ENCODE peak calls at places on chromosomes 6 and 20, in nine cellular contexts. One of them, this sample, is unnamed.

GRCh38 chr20:49887251-49887827 is 28.0 kb downstream of the SPATA2 start:
- DNase-seq in lower lobe of right lung: no peak
- DNase-seq in sigmoid colon: peak
- DNase-seq in fibroblast of lung: peak
- DNase-seq in CD14-positive monocyte: peak
- DNase-seq in Panc1: no peak
- DNase-seq in A549: no peak
- DNase-seq in GM10248: no peak
- DNase-seq in HCT116: no peak
- DNase-seq in this sample: peak

GRCh38 chr6:146095481-146095880 is 66.6 kb downstream of the GRM1 start:
- DNase-seq in lower lobe of right lung: no peak
- DNase-seq in sigmoid colon: no peak
- DNase-seq in fibroblast of lung: no peak
- DNase-seq in CD14-positive monocyte: no peak
- DNase-seq in Panc1: no peak
- DNase-seq in A549: no peak
- DNase-seq in GM10248: no peak
- DNase-seq in HCT116: no peak
- DNase-seq in this sample: no peak

GRCh38 chr6:2970034-2970685 is 1.2 kb downstream of the SERPINB6 start:
- DNase-seq in lower lobe of right lung: no peak
- DNase-seq in sigmoid colon: no peak
- DNase-seq in fibroblast of lung: no peak
- DNase-seq in CD14-positive monocyte: no peak
- DNase-seq in Panc1: no peak
- DNase-seq in A549: no peak
- DNase-seq in GM10248: no peak
- DNase-seq in HCT116: no peak
- DNase-seq in this sample: no peak

GRCh38 chr20:64001607-64002011 is 20.7 kb downstream of the PRPF6 start:
- DNase-seq in lower lobe of right lung: no peak
- DNase-seq in sigmoid colon: no peak
- DNase-seq in fibroblast of lung: no peak
- DNase-seq in CD14-positive monocyte: no peak
- DNase-seq in Panc1: no peak
- DNase-seq in A549: no peak
- DNase-seq in GM10248: no peak
- DNase-seq in HCT116: no peak
- DNase-seq in this sample: no peak

GRCh38 chr6:25359891-25360290 is 80.7 kb downstream of the CARMIL1 start:
- DNase-seq in lower lobe of right lung: no peak
- DNase-seq in sigmoid colon: no peak
- DNase-seq in fibroblast of lung: no peak
- DNase-seq in CD14-positive monocyte: no peak
- DNase-seq in Panc1: no peak
- DNase-seq in A549: no peak
- DNase-seq in GM10248: no peak
- DNase-seq in HCT116: peak
- DNase-seq in this sample: no peak

GRCh38 chr6:151826517-151827142 is 19.1 kb downstream of the ESR1 start:
- DNase-seq in lower lobe of right lung: no peak
- DNase-seq in sigmoid colon: no peak
- DNase-seq in fibroblast of lung: no peak
- DNase-seq in CD14-positive monocyte: no peak
- DNase-seq in Panc1: no peak
- DNase-seq in A549: no peak
- DNase-seq in GM10248: no peak
- DNase-seq in HCT116: no peak
- DNase-seq in this sample: no peak

GRCh38 chr6:44253307-44254101 is 3.8 kb downstream of the SLC35B2 start:
- DNase-seq in lower lobe of right lung: no peak
- DNase-seq in sigmoid colon: no peak
- DNase-seq in fibroblast of lung: no peak
- DNase-seq in CD14-positive monocyte: no peak
- DNase-seq in Panc1: no peak
- DNase-seq in A549: peak
- DNase-seq in GM10248: no peak
- DNase-seq in HCT116: no peak
- DNase-seq in this sample: peak

GRCh38 chr6:81929828-81930227 is 177.3 kb upstream of the TENT5A start:
- DNase-seq in lower lobe of right lung: no peak
- DNase-seq in sigmoid colon: no peak
- DNase-seq in fibroblast of lung: peak
- DNase-seq in CD14-positive monocyte: no peak
- DNase-seq in Panc1: no peak
- DNase-seq in A549: no peak
- DNase-seq in GM10248: no peak
- DNase-seq in HCT116: no peak
- DNase-seq in this sample: no peak

GRCh38 chr6:54448617-54449016 is 140.4 kb downstream of the TINAG start:
- DNase-seq in lower lobe of right lung: no peak
- DNase-seq in sigmoid colon: no peak
- DNase-seq in fibroblast of lung: no peak
- DNase-seq in CD14-positive monocyte: no peak
- DNase-seq in Panc1: no peak
- DNase-seq in A549: no peak
- DNase-seq in GM10248: no peak
- DNase-seq in HCT116: no peak
- DNase-seq in this sample: no peak

GRCh38 chr6:27281105-27281539 is 31.0 kb downstream of the POM121L2 start:
- DNase-seq in lower lobe of right lung: no peak
- DNase-seq in sigmoid colon: no peak
- DNase-seq in fibroblast of lung: no peak
- DNase-seq in CD14-positive monocyte: no peak
- DNase-seq in Panc1: no peak
- DNase-seq in A549: peak
- DNase-seq in GM10248: no peak
- DNase-seq in HCT116: peak
- DNase-seq in this sample: no peak

GRCh38 chr6:27809939-27810767 is 102.0 kb downstream of the OR2B2 start:
- DNase-seq in lower lobe of right lung: peak
- DNase-seq in sigmoid colon: peak
- DNase-seq in fibroblast of lung: peak
- DNase-seq in CD14-positive monocyte: peak
- DNase-seq in Panc1: peak
- DNase-seq in A549: peak
- DNase-seq in GM10248: peak
- DNase-seq in HCT116: peak
- DNase-seq in this sample: peak

GRCh38 chr20:20452254-20452676 is 84.4 kb downstream of the INSM1 start:
- DNase-seq in lower lobe of right lung: peak
- DNase-seq in sigmoid colon: no peak
- DNase-seq in fibroblast of lung: peak
- DNase-seq in CD14-positive monocyte: peak
- DNase-seq in Panc1: no peak
- DNase-seq in A549: no peak
- DNase-seq in GM10248: peak
- DNase-seq in HCT116: no peak
- DNase-seq in this sample: peak

GRCh38 chr20:35490736-35491181 is 35.4 kb downstream of the CEP250 start:
- DNase-seq in lower lobe of right lung: no peak
- DNase-seq in sigmoid colon: no peak
- DNase-seq in fibroblast of lung: no peak
- DNase-seq in CD14-positive monocyte: peak
- DNase-seq in Panc1: no peak
- DNase-seq in A549: no peak
- DNase-seq in GM10248: peak
- DNase-seq in HCT116: no peak
- DNase-seq in this sample: peak

GRCh38 chr6:100344761-100345160 is 120.0 kb downstream of the SIM1 start:
- DNase-seq in lower lobe of right lung: no peak
- DNase-seq in sigmoid colon: no peak
- DNase-seq in fibroblast of lung: peak
- DNase-seq in CD14-positive monocyte: no peak
- DNase-seq in Panc1: peak
- DNase-seq in A549: no peak
- DNase-seq in GM10248: no peak
- DNase-seq in HCT116: no peak
- DNase-seq in this sample: no peak

GRCh38 chr20:52965380-52965779 is 6.8 kb upstream of the TSHZ2 start:
- DNase-seq in lower lobe of right lung: no peak
- DNase-seq in sigmoid colon: no peak
- DNase-seq in fibroblast of lung: no peak
- DNase-seq in CD14-positive monocyte: no peak
- DNase-seq in Panc1: no peak
- DNase-seq in A549: no peak
- DNase-seq in GM10248: no peak
- DNase-seq in HCT116: no peak
- DNase-seq in this sample: no peak

GRCh38 chr20:59994697-59995122 is 36.5 kb downstream of the CDH26 start:
- DNase-seq in lower lobe of right lung: peak
- DNase-seq in sigmoid colon: no peak
- DNase-seq in fibroblast of lung: peak
- DNase-seq in CD14-positive monocyte: peak
- DNase-seq in Panc1: no peak
- DNase-seq in A549: peak
- DNase-seq in GM10248: no peak
- DNase-seq in HCT116: peak
- DNase-seq in this sample: no peak

GRCh38 chr20:42024653-42025052 is 406.5 kb upstream of the CHD6 start:
- DNase-seq in lower lobe of right lung: no peak
- DNase-seq in sigmoid colon: no peak
- DNase-seq in fibroblast of lung: no peak
- DNase-seq in CD14-positive monocyte: no peak
- DNase-seq in Panc1: no peak
- DNase-seq in A549: no peak
- DNase-seq in GM10248: no peak
- DNase-seq in HCT116: no peak
- DNase-seq in this sample: no peak

GRCh38 chr20:42020316-42020715 is 402.1 kb upstream of the CHD6 start:
- DNase-seq in lower lobe of right lung: no peak
- DNase-seq in sigmoid colon: no peak
- DNase-seq in fibroblast of lung: no peak
- DNase-seq in CD14-positive monocyte: no peak
- DNase-seq in Panc1: no peak
- DNase-seq in A549: no peak
- DNase-seq in GM10248: no peak
- DNase-seq in HCT116: no peak
- DNase-seq in this sample: no peak

GRCh38 chr20:42018979-42019378 is 400.8 kb upstream of the CHD6 start:
- DNase-seq in lower lobe of right lung: no peak
- DNase-seq in sigmoid colon: no peak
- DNase-seq in fibroblast of lung: no peak
- DNase-seq in CD14-positive monocyte: no peak
- DNase-seq in Panc1: no peak
- DNase-seq in A549: peak
- DNase-seq in GM10248: no peak
- DNase-seq in HCT116: no peak
- DNase-seq in this sample: no peak
- TF ChIP-seq CTCF in lower lobe of right lung: no peak
- TF ChIP-seq CTCF in sigmoid colon: no peak
- TF ChIP-seq CTCF in fibroblast of lung: no peak
- TF ChIP-seq CTCF in CD14-positive monocyte: no peak
- TF ChIP-seq CTCF in Panc1: peak
- TF ChIP-seq CTCF in A549: no peak
- TF ChIP-seq CTCF in GM10248: no peak
- TF ChIP-seq CTCF in HCT116: no peak
- TF ChIP-seq CTCF in this sample: no peak

GRCh38 chr20:23507346-23507745 is 16.4 kb downstream of the CST8 start:
- DNase-seq in lower lobe of right lung: no peak
- DNase-seq in sigmoid colon: no peak
- DNase-seq in fibroblast of lung: no peak
- DNase-seq in CD14-positive monocyte: no peak
- DNase-seq in Panc1: no peak
- DNase-seq in A549: no peak
- DNase-seq in GM10248: no peak
- DNase-seq in HCT116: no peak
- DNase-seq in this sample: no peak
- TF ChIP-seq CTCF in lower lobe of right lung: no peak
- TF ChIP-seq CTCF in sigmoid colon: no peak
- TF ChIP-seq CTCF in fibroblast of lung: no peak
- TF ChIP-seq CTCF in CD14-positive monocyte: no peak
- TF ChIP-seq CTCF in Panc1: no peak
- TF ChIP-seq CTCF in A549: no peak
- TF ChIP-seq CTCF in GM10248: no peak
- TF ChIP-seq CTCF in HCT116: no peak
- TF ChIP-seq CTCF in this sample: no peak

GRCh38 chr6:141195251-141195832 is 937.4 kb upstream of the GJE1 start:
- DNase-seq in lower lobe of right lung: no peak
- DNase-seq in sigmoid colon: no peak
- DNase-seq in fibroblast of lung: no peak
- DNase-seq in CD14-positive monocyte: no peak
- DNase-seq in Panc1: no peak
- DNase-seq in A549: peak
- DNase-seq in GM10248: no peak
- DNase-seq in HCT116: no peak
- DNase-seq in this sample: no peak
- TF ChIP-seq CTCF in lower lobe of right lung: no peak
- TF ChIP-seq CTCF in sigmoid colon: no peak
- TF ChIP-seq CTCF in fibroblast of lung: peak
- TF ChIP-seq CTCF in CD14-positive monocyte: no peak
- TF ChIP-seq CTCF in Panc1: no peak
- TF ChIP-seq CTCF in A549: no peak
- TF ChIP-seq CTCF in GM10248: no peak
- TF ChIP-seq CTCF in HCT116: no peak
- TF ChIP-seq CTCF in this sample: no peak

GRCh38 chr6:118933855-118934460 is 1.0 kb downstream of the MCM9 start:
- DNase-seq in lower lobe of right lung: no peak
- DNase-seq in sigmoid colon: no peak
- DNase-seq in fibroblast of lung: no peak
- DNase-seq in CD14-positive monocyte: no peak
- DNase-seq in Panc1: no peak
- DNase-seq in A549: no peak
- DNase-seq in GM10248: no peak
- DNase-seq in HCT116: no peak
- DNase-seq in this sample: no peak

GRCh38 chr6:118934461-118935330 is at the start of gene MCM9:
- DNase-seq in lower lobe of right lung: peak
- DNase-seq in sigmoid colon: peak
- DNase-seq in fibroblast of lung: peak
- DNase-seq in CD14-positive monocyte: peak
- DNase-seq in Panc1: peak
- DNase-seq in A549: peak
- DNase-seq in GM10248: peak
- DNase-seq in HCT116: peak
- DNase-seq in this sample: peak

GRCh38 chr6:118932421-118932820 is 2.5 kb downstream of the MCM9 start:
- DNase-seq in lower lobe of right lung: no peak
- DNase-seq in sigmoid colon: no peak
- DNase-seq in fibroblast of lung: no peak
- DNase-seq in CD14-positive monocyte: no peak
- DNase-seq in Panc1: no peak
- DNase-seq in A549: no peak
- DNase-seq in GM10248: no peak
- DNase-seq in HCT116: no peak
- DNase-seq in this sample: no peak

GRCh38 chr6:118931436-118931835 is 3.5 kb downstream of the MCM9 start:
- DNase-seq in lower lobe of right lung: no peak
- DNase-seq in sigmoid colon: no peak
- DNase-seq in fibroblast of lung: no peak
- DNase-seq in CD14-positive monocyte: no peak
- DNase-seq in Panc1: no peak
- DNase-seq in A549: no peak
- DNase-seq in GM10248: no peak
- DNase-seq in HCT116: no peak
- DNase-seq in this sample: no peak

DNA sequence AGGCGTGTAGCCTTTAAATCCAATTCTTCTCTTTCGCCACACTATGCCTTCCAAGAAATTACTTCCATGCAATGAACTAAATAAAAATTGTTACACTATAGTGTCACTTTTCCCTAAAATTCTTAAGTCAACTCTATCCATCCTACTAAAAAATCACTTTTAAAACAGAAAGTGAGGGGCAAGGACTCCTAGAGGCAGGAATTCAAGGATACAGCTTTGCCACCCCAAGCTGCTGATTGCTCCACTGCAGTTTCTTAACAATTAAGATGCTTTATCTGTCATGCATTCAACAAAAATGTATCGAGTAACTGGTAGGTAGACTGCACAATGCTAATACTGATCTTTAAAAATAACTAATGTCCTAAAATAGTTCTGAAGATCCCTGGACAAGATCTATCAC is 4.3 kb downstream of the MCM9 start:
- DNase-seq in lower lobe of right lung: no peak
- DNase-seq in sigmoid colon: no peak
- DNase-seq in fibroblast of lung: no peak
- DNase-seq in CD14-positive monocyte: no peak
- DNase-seq in Panc1: no peak
- DNase-seq in A549: no peak
- DNase-seq in GM10248: no peak
- DNase-seq in HCT116: no peak
- DNase-seq in this sample: no peak
- TF ChIP-seq CTCF in lower lobe of right lung: no peak
- TF ChIP-seq CTCF in sigmoid colon: no peak
- TF ChIP-seq CTCF in fibroblast of lung: peak
- TF ChIP-seq CTCF in CD14-positive monocyte: no peak
- TF ChIP-seq CTCF in Panc1: no peak
- TF ChIP-seq CTCF in A549: no peak
- TF ChIP-seq CTCF in GM10248: no peak
- TF ChIP-seq CTCF in HCT116: no peak
- TF ChIP-seq CTCF in this sample: no peak

This sample was measured in spleen.